ENCODE peak calls at places on chromosomes 11 and 22, in ten cellular contexts. P is cardiac muscle cell, K is thyroid gland, L is GM23338, I is esophagus squamous epithelium, R is heart right ventricle, Y is ovary, W is IMR-90, D is WERI-Rb-1, E is suprapubic skin. S is an unnamed sample. For H3K27me3, the result is how much of the 10 kb centered on the place peaks cover.

GRCh38 chr22:23700706-23701105 is 9.9 kb downstream of the RGL4 start:
- DNase-seq in K (no peak), R (no peak), W (peak), P (no peak), Y (no peak), D (no peak), I (no peak), E (no peak), L (no peak), S (no peak)

GRCh38 chr11:66468691-66469090 is 2.0 kb downstream of the PELI3 start:
- DNase-seq in R (no peak), K (no peak), I (no peak), P (no peak), D (no peak), L (no peak), W (no peak), E (no peak), Y (no peak), S (no peak)

GRCh38 chr11:93623938-93624337 is 37.5 kb upstream of the CEP295 start:
- DNase-seq in P (no peak), I (no peak), E (no peak), K (no peak), L (no peak), D (no peak), W (no peak), R (no peak), Y (no peak), S (no peak)

GRCh38 chr11:128464878-128465277 is 122.5 kb downstream of the ETS1 start:
- DNase-seq in P (no peak), I (no peak), R (no peak), D (no peak), L (no peak), E (no peak), K (no peak), Y (no peak), W (no peak), S (no peak)

GRCh38 chr11:87739766-87740165 is 435.5 kb downstream of the RAB38 start:
- DNase-seq in I (no peak), D (no peak), P (no peak), R (no peak), K (no peak), E (no peak), Y (no peak), L (no peak), W (peak), S (no peak)

GRCh38 chr22:46233231-46233630 is 16.9 kb downstream of the CDPF1 start:
- DNase-seq in E (no peak), Y (no peak), W (peak), D (no peak), I (no peak), R (peak), K (no peak), L (no peak), P (no peak), S (no peak)

GRCh38 chr22:49966041-49966715 is 5.6 kb downstream of the PIM3 start:
- DNase-seq in E (peak), R (no peak), P (no peak), W (no peak), D (no peak), K (no peak), Y (peak), I (no peak), L (no peak), S (peak)

GRCh38 chr11:102269927-102270326 is 47.4 kb upstream of the BIRC3 start:
- DNase-seq in Y (no peak), R (no peak), K (no peak), D (no peak), E (no peak), L (no peak), P (no peak), I (no peak), W (peak), S (no peak)

GRCh38 chr11:128908391-128909246 is 17.5 kb downstream of the KCNJ5 start:
- DNase-seq in E (no peak), I (no peak), Y (peak), D (no peak), K (no peak), P (no peak), W (peak), R (peak), L (no peak), S (peak)

GRCh38 chr11:107549253-107549953 is 16.1 kb downstream of the ALKBH8 start:
- DNase-seq in P (peak), R (peak), L (peak), K (no peak), Y (no peak), I (no peak), D (no peak), E (no peak), W (peak), S (no peak)

GRCh38 chr22:22684605-22685561 is 40.5 kb downstream of the GGTLC2 start:
- DNase-seq in E (no peak), I (no peak), K (peak), W (peak), D (peak), R (no peak), L (peak), P (no peak), Y (no peak), S (no peak)
- TF ChIP-seq CTCF in E (no peak), I (peak), K (peak), W (peak), D (peak), R (no peak), L (peak), P (peak), Y (no peak), S (no peak)

DNA sequence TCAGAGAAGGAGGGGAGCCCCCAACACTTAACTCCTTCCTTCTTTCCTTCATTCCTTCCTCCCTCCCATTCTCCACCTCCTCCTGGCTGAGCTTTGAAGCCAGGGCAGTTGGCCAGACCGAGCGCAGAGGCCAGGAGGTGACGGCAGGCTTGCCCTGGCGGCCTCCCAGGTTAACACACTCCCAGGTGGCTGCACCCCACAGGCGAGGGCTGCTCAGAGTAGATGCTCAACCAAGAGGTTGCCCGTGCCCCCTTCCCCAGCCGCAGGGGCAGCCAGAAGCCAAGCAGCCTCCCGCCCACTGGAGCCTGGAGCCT is 6.3 kb upstream of the CDKN1C start:
- DNase-seq in D (peak), K (peak), W (peak), R (peak), L (no peak), P (no peak), I (no peak), E (no peak), Y (peak), S (peak)
- H3K27ac ChIP-seq in D (peak), K (peak), W (peak), R (peak), L (no peak), P (no peak), I (peak), E (peak), Y (peak), S (peak)

DNA sequence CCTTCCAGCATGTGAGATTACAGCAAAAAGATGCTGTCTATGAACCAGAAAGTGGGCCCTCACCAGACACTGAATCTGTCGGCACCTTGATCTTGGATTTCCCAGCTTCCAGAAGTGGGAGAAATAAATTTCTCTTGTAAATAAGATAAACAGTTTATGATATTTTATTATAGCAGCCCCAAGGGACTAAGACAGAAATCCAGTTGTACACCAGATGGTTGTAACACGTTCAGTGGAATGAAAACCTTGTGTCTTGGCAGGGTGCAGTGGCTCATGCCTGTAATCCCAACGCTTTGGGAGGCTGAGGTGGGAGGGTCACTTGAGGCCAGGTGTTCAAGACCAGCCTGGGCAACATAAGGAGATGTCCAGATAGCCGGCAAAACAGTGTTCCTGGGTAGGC is 61.8 kb downstream of the MCHR1 start:
- DNase-seq in K (no peak), E (no peak), R (no peak), W (no peak), I (no peak), Y (no peak), D (peak), L (no peak), P (no peak), S (no peak)
- H3K27me3 ChIP-seq in K (under half), E (under half), R (under half), W (under half), I (under half), Y (under half), D (under half), L (under half), P (under half), S (under half)

GRCh38 chr11:117627259-117627658 is 169.8 kb downstream of the DSCAML1 start:
- DNase-seq in L (no peak), K (no peak), E (no peak), W (no peak), D (no peak), P (no peak), Y (no peak), I (no peak), R (no peak), S (no peak)
- TF ChIP-seq CTCF in L (no peak), K (no peak), E (no peak), W (no peak), D (no peak), P (no peak), Y (no peak), I (no peak), R (no peak), S (no peak)

GRCh38 chr22:38697055-38697980 is 3.4 kb downstream of the JOSD1 start:
- DNase-seq in K (peak), Y (no peak), L (no peak), P (peak), W (peak), D (no peak), R (no peak), E (no peak), I (no peak), S (peak)
- H3K27ac ChIP-seq in K (peak), Y (no peak), L (no peak), P (peak), W (peak), D (no peak), R (peak), E (peak), I (peak), S (peak)

GRCh38 chr11:75673977-75674582 is 5.2 kb upstream of the MAP6 start:
- DNase-seq in D (no peak), K (peak), P (no peak), W (peak), E (no peak), R (no peak), L (peak), Y (no peak), I (no peak), S (no peak)
- H3K27me3 ChIP-seq in D (under half), K (under half), P (half or more), W (under half), E (under half), R (under half), L (under half), Y (under half), I (half or more), S (under half)

GRCh38 chr11:78961186-78961782 is 386.6 kb upstream of the NARS2 start:
- DNase-seq in P (no peak), D (peak), L (peak), R (peak), K (peak), Y (no peak), W (peak), I (no peak), E (no peak), S (peak)
- TF ChIP-seq CTCF in P (peak), D (peak), L (peak), R (no peak), K (peak), Y (no peak), W (peak), I (peak), E (peak), S (no peak)

S was measured in stomach.